ENCODE peak calls at places on chromosomes 2 and 18, in five cellular contexts. O, L, D, S and M are unnamed samples.

GRCh38 chr2:11152591-11152990 is 2.7 kb upstream of the SLC66A3 start:
- DNase-seq in D (no peak), O (no peak), L (no peak), S (no peak), M (no peak)

GRCh38 chr2:118016911-118017310 is 3.0 kb upstream of the CCDC93 start:
- DNase-seq in L (no peak), O (no peak), S (no peak), D (no peak), M (peak)

GRCh38 chr2:191701696-191702095 is 23.8 kb downstream of the NABP1 start:
- DNase-seq in S (no peak), O (no peak), D (no peak), L (no peak), M (no peak)

GRCh38 chr18:25814841-25815458 is 275.5 kb downstream of the SS18 start:
- DNase-seq in S (no peak), O (no peak), D (no peak), L (no peak), M (no peak)

GRCh38 chr2:240513544-240514287 is 44.1 kb downstream of the ANKMY1 start:
- DNase-seq in O (peak), L (peak), D (peak), S (peak), M (peak)

GRCh38 chr18:28422577-28422976 is 245.6 kb upstream of the CDH2 start:
- DNase-seq in S (no peak), D (no peak), O (no peak), L (no peak), M (no peak)

GRCh38 chr2:24816884-24817283 is 23.7 kb downstream of the CENPO start:
- DNase-seq in O (no peak), L (no peak), S (peak), D (no peak), M (no peak)

GRCh38 chr18:5890261-5890605 is 5.1 kb downstream of the TMEM200C start:
- DNase-seq in L (no peak), O (no peak), D (no peak), S (peak), M (no peak)

GRCh38 chr2:99697811-99698568 is 208.2 kb upstream of the REV1 start:
- DNase-seq in L (no peak), S (no peak), D (no peak), O (no peak), M (no peak)

GRCh38 chr2:74835831-74836674 is 2.1 kb downstream of the HK2 start:
- DNase-seq in L (peak), S (no peak), O (peak), D (no peak), M (no peak)

GRCh38 chr2:12044857-12045256 is 298.4 kb downstream of the LPIN1 start:
- DNase-seq in L (no peak), O (no peak), D (no peak), S (no peak), M (no peak)

GRCh38 chr2:180077295-180077906 is 70.3 kb upstream of the CWC22 start:
- DNase-seq in D (no peak), O (no peak), L (peak), S (no peak), M (no peak)

GRCh38 chr2:235981629-235982028 is 186.6 kb downstream of the GBX2 start:
- DNase-seq in S (no peak), D (no peak), L (no peak), O (no peak), M (no peak)

GRCh38 chr2:86094229-86094628 is 11.5 kb downstream of the POLR1A start:
- DNase-seq in O (no peak), S (no peak), D (no peak), L (no peak), M (no peak)

GRCh38 chr18:38956068-38956467 is 1390.5 kb upstream of the CELF4 start:
- DNase-seq in S (no peak), D (no peak), O (no peak), L (no peak), M (no peak)

GRCh38 chr18:45526120-45526841 is 89.0 kb upstream of the SLC14A2 start:
- DNase-seq in O (no peak), L (no peak), D (no peak), S (no peak), M (no peak)

GRCh38 chr2:31335921-31336570 is 78.5 kb downstream of the XDH start:
- DNase-seq in D (no peak), L (no peak), O (no peak), S (peak), M (no peak)

GRCh38 chr2:64652231-64653173 is 1.2 kb downstream of the SERTAD2 start:
- DNase-seq in D (no peak), L (no peak), S (no peak), O (no peak), M (peak)

GRCh38 chr2:75716406-75716805 is 5.7 kb upstream of the GCFC2 start:
- DNase-seq in S (no peak), L (no peak), D (no peak), O (no peak), M (no peak)

GRCh38 chr2:37601569-37601968 is 69.9 kb downstream of the CDC42EP3 start:
- DNase-seq in L (no peak), S (no peak), O (no peak), D (no peak), M (no peak)

GRCh38 chr2:195961873-195962272 is 106.8 kb downstream of the DNAH7 start:
- DNase-seq in O (no peak), D (no peak), S (no peak), L (no peak), M (no peak)

GRCh38 chr2:148971547-148971946 is 67.0 kb upstream of the LYPD6B start:
- DNase-seq in S (no peak), D (no peak), O (no peak), L (no peak), M (no peak)

GRCh38 chr2:216354236-216354788 is 18.0 kb downstream of the MARCHF4 start:
- DNase-seq in L (no peak), D (no peak), O (no peak), S (no peak), M (no peak)

GRCh38 chr2:10089565-10090183 is 9.5 kb upstream of the CYS1 start:
- DNase-seq in O (no peak), D (no peak), S (no peak), L (no peak), M (no peak)

GRCh38 chr2:219727771-219728429 is 100.5 kb downstream of the SLC4A3 start:
- DNase-seq in S (no peak), L (no peak), D (no peak), O (no peak), M (no peak)

GRCh38 chr18:71995895-71996443 is 548.2 kb downstream of the CBLN2 start:
- DNase-seq in L (no peak), S (no peak), D (no peak), O (no peak), M (no peak)

GRCh38 chr18:48787523-48788151 is 163.1 kb downstream of the SMAD7 start:
- DNase-seq in O (no peak), S (no peak), L (no peak), D (no peak), M (no peak)

GRCh38 chr2:149612122-149612521 is 24.5 kb upstream of the MMADHC start:
- DNase-seq in D (peak), O (no peak), L (no peak), S (no peak), M (no peak)

GRCh38 chr2:109516445-109517117 is 97.2 kb downstream of the SEPTIN10 start:
- DNase-seq in O (no peak), L (peak), D (peak), S (peak), M (peak)

GRCh38 chr2:47503481-47504070 is 100.6 kb downstream of the MSH2 start:
- DNase-seq in O (no peak), S (no peak), L (no peak), D (no peak), M (no peak)

GRCh38 chr2:127619901-127620705 is 25.9 kb upstream of the GPR17 start:
- DNase-seq in O (peak), L (no peak), D (peak), S (peak), M (peak)

GRCh38 chr18:25349131-25349925 is 2.6 kb downstream of the ZNF521 start:
- DNase-seq in D (no peak), S (peak), L (no peak), O (peak), M (peak)

GRCh38 chr2:86042256-86043168 is 63.2 kb downstream of the POLR1A start:
- DNase-seq in D (no peak), L (no peak), O (no peak), S (no peak), M (no peak)

GRCh38 chr2:226687641-226688253 is 111.9 kb downstream of the IRS1 start:
- DNase-seq in D (no peak), L (no peak), O (no peak), S (no peak), M (no peak)

GRCh38 chr2:60439219-60439974 is 114.1 kb downstream of the BCL11A start:
- DNase-seq in S (no peak), D (peak), L (no peak), O (peak), M (peak)

GRCh38 chr2:43425659-43426058 is 170.2 kb downstream of the THADA start:
- DNase-seq in D (no peak), S (no peak), O (no peak), L (no peak), M (no peak)
- TF ChIP-seq POLR2A in D (no peak), S (no peak), O (no peak), L (no peak), M (no peak)

DNA sequence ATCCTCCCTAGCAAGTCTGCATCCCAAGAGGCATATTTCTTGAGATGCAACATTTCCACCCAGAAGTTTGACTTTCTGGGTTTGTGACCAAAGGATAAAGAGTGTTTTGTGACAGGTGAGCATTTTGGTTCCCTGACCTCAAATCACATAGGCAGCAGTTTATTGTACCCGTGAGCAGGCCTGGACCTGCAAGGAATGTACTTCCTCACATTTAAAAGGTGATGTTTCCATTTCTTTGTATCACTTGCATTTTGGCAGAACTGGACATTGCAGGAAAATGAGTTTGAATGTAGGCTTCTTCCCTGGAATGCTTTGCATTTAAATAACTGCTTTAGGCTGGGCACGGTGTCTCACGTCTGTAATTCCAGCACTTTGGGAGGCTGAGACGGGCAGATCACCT is 160.7 kb downstream of the ALPK2 start:
- DNase-seq in S (no peak), O (no peak), L (no peak), D (no peak), M (no peak)
- TF ChIP-seq POLR2AphosphoS5 in S (no peak), O (no peak), L (no peak), D (no peak), M (no peak)

GRCh38 chr2:231672617-231673347 is 35.5 kb upstream of the PTMA start:
- DNase-seq in L (peak), D (peak), O (peak), S (peak), M (peak)

GRCh38 chr2:231673348-231673770 is 35.0 kb upstream of the PTMA start:
- DNase-seq in O (no peak), L (peak), S (peak), D (peak), M (peak)

GRCh38 chr2:231670892-231671616 is 37.3 kb upstream of the PTMA start:
- DNase-seq in L (no peak), S (no peak), D (peak), O (no peak), M (peak)

GRCh38 chr2:231668981-231669380 is 39.3 kb upstream of the PTMA start:
- DNase-seq in D (no peak), S (no peak), L (no peak), O (no peak), M (no peak)

DNA sequence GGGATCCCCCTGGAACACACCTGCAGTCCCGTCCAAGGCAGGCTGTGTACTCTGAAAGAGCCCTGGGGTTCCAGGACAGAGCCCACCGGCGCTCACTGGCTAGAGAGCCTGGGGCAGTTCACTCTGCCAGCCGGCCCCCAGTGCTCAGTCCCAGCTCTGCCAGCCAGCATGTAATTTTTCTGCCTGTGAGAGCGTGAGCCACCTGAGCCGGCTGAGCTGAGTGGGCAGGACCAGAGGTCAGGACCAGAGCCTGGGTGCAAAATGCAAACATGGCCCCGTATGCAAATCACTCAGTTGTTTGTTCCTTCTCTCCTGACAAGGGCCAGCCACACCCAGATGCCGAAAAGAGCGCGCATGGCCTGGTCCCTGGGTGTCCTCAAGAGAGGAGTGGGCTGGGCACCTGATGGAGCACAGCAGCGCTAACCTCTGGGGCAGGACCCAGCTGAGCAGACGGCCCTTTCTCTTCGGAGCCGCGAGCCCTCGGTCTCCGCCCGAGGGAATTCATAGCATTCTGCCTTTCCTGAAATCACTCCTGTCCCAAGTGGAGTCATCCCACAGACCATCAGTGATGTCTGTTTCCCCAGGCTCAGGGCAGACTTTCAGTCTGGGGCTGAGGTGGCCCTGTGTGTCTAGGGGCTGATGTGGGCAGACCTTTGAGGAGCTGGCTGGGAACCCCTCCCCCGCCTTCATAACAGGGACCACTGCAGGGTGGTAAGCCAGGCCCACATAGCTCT is 36.5 kb upstream of the PTMA start:
- DNase-seq in O (peak), L (no peak), D (peak), S (no peak), M (peak)
- TF ChIP-seq POLR2A in O (peak), L (no peak), D (no peak), S (no peak), M (peak)

GRCh38 chr18:77111449-77112160 is 21.0 kb downstream of the MBP start:
- DNase-seq in L (no peak), D (no peak), S (no peak), O (no peak), M (no peak)

GRCh38 chr18:77112161-77112801 is 20.3 kb downstream of the MBP start:
- DNase-seq in L (no peak), O (no peak), D (no peak), S (peak), M (peak)

GRCh38 chr18:77110936-77111335 is 21.6 kb downstream of the MBP start:
- DNase-seq in L (no peak), S (peak), D (no peak), O (no peak), M (no peak)

GRCh38 chr18:77108821-77109692 is 23.5 kb downstream of the MBP start:
- DNase-seq in L (no peak), O (no peak), D (no peak), S (no peak), M (no peak)

GRCh38 chr18:77110400-77110799 is 22.2 kb downstream of the MBP start:
- DNase-seq in L (no peak), O (no peak), D (no peak), S (peak), M (no peak)
- TF ChIP-seq POLR2AphosphoS5 in L (no peak), O (no peak), D (no peak), S (no peak), M (no peak)

GRCh38 chr2:70300771-70301343 is 1.0 kb downstream of the FAM136A start:
- DNase-seq in D (no peak), L (no peak), O (no peak), S (no peak), M (no peak)

GRCh38 chr2:70305531-70305930 is 3.7 kb upstream of the FAM136A start:
- DNase-seq in L (no peak), O (no peak), S (no peak), D (no peak), M (no peak)

GRCh38 chr2:70303186-70303585 is 1.3 kb upstream of the FAM136A start:
- DNase-seq in S (no peak), O (no peak), L (no peak), D (no peak), M (no peak)

GRCh38 chr2:70304501-70304900 is 2.6 kb upstream of the FAM136A start:
- DNase-seq in D (no peak), O (no peak), S (no peak), L (no peak), M (no peak)

GRCh38 chr2:70301344-70302194 is at the start of gene FAM136A:
- DNase-seq in S (peak), D (peak), O (peak), L (peak), M (peak)
- TF ChIP-seq POLR2A in S (peak), D (no peak), O (peak), L (peak), M (no peak)

GRCh38 chr2:167289651-167290410 is 401.6 kb downstream of the XIRP2 start:
- DNase-seq in S (no peak), L (no peak), D (no peak), O (no peak), M (no peak)

GRCh38 chr2:167294031-167294774 is 405.9 kb downstream of the XIRP2 start:
- DNase-seq in L (no peak), O (no peak), D (no peak), S (peak), M (peak)

GRCh38 chr2:167293172-167293781 is 405.0 kb downstream of the XIRP2 start:
- DNase-seq in O (peak), D (no peak), L (no peak), S (peak), M (no peak)

GRCh38 chr2:167294775-167295140 is 406.5 kb downstream of the XIRP2 start:
- DNase-seq in O (no peak), D (no peak), L (no peak), S (no peak), M (no peak)

DNA sequence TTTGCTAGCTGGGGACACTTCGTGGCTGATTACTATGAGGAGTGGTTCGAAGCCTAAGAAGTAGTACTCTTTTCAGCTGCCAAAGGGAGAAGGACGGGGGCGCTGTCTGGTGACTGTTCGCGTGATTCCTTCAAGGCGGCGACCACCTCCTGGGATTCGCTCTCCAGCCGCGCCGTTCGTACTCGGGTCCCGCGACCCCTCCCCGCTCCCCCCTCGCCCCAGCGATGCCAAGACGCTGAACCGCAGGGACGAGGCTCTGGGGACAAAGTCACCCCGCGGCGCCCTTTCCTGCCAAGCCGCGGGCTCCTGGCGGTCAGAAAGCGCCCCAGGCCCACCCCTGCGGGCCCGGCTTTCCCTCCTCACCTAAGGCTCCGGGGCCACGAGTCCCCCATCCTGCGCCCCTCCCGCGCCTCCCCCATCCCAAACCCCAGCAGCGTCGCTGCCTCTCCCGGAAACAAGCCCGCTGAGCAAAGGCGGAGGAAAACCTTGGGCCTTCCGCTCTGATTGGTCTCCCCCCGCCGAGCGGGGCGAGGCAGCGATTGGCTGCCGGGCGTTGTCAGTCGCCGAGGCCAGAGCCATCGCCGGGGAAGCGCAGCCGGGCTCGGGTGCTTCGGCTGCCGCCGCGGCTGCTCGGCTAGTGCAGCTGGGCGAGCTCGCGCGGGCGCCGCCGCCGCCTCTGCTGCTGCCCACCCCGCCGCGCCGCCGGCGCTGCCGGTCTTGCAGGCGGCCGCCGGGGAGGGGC is 404.3 kb downstream of the XIRP2 start:
- DNase-seq in S (peak), L (peak), D (peak), O (peak), M (peak)
- TF ChIP-seq POLR2AphosphoS5 in S (peak), L (peak), D (no peak), O (no peak), M (no peak)

GRCh38 chr2:26650713-26651457 is 9.7 kb upstream of the CIB4 start:
- DNase-seq in O (no peak), D (peak), L (no peak), S (no peak), M (no peak)
- TF ChIP-seq POLR2A in O (no peak), D (no peak), L (no peak), S (no peak), M (no peak)

DNA sequence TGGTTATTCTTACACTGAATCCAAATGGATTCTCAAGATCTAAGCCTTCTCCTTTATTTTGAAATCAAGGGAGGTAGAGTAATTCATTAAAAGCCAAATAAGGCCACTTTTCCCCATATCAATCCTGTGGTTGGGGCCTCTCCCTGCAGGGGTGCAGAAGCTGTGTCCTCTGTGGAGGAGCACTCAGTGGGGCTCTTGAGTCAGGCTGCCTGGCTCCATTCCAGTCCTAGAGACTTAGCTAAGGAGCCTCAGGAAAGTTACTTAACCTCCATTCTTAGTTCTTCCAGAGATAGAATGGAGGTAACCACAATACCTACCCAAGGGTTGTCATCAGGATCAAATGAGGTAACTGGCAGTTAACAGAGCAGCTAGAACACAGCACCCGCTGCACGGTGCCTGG is 564.3 kb downstream of the CMPK2 start:
- DNase-seq in L (no peak), D (no peak), O (no peak), S (no peak), M (no peak)
- TF ChIP-seq POLR2AphosphoS5 in L (no peak), D (no peak), O (no peak), S (no peak), M (no peak)